ENCODE peak calls at places on chromosomes 11 and 22, in five cellular contexts. M, L, B, D and H are unnamed samples.

GRCh38 chr11:12773591-12773990 is 99.4 kb downstream of the TEAD1 start:
- DNase-seq in M (no peak), L (no peak), B (no peak), D (no peak), H (no peak)

GRCh38 chr11:109680127-109680526 is 258.1 kb downstream of the C11orf87 start:
- DNase-seq in M (no peak), L (no peak), B (no peak), D (no peak), H (no peak)

GRCh38 chr11:127117231-127117671 is 116.7 kb upstream of the KIRREL3 start:
- DNase-seq in M (no peak), L (no peak), B (no peak), D (no peak), H (no peak)

GRCh38 chr11:42901084-42901483 is 410.7 kb upstream of the API5 start:
- DNase-seq in M (no peak), L (no peak), B (no peak), D (no peak), H (no peak)

GRCh38 chr11:117121176-117121575 is 22.9 kb upstream of the PAFAH1B2 start:
- DNase-seq in M (no peak), L (no peak), B (no peak), D (no peak), H (no peak)

GRCh38 chr11:64378335-64378884 is 19.4 kb downstream of the RPS6KA4 start:
- DNase-seq in M (no peak), L (no peak), B (no peak), D (no peak), H (no peak)

GRCh38 chr11:1181420-1181819 is 23.7 kb downstream of the MUC5AC start:
- DNase-seq in M (no peak), L (no peak), B (no peak), D (no peak), H (no peak)

GRCh38 chr22:29737251-29738117 is 17.7 kb downstream of the CABP7 start:
- DNase-seq in M (no peak), L (no peak), B (no peak), D (no peak), H (no peak)

GRCh38 chr22:49727191-49727880 is 100.3 kb downstream of the BRD1 start:
- DNase-seq in M (no peak), L (no peak), B (no peak), D (no peak), H (no peak)

GRCh38 chr11:74971424-74971823 is 17.3 kb upstream of the NEU3 start:
- DNase-seq in M (no peak), L (no peak), B (no peak), D (no peak), H (no peak)

GRCh38 chr11:30917859-30918478 is 331.8 kb upstream of the MPPED2 start:
- DNase-seq in M (no peak), L (no peak), B (peak; percentile 35), D (peak; percentile 40), H (peak; percentile 82)

GRCh38 chr11:120698918-120699317 is 187.4 kb downstream of the GRIK4 start:
- DNase-seq in M (no peak), L (no peak), B (no peak), D (no peak), H (no peak)

GRCh38 chr11:1218256-1218787 is 4.5 kb upstream of the MUC5B start:
- DNase-seq in M (no peak), L (no peak), B (no peak), D (no peak), H (no peak)

GRCh38 chr11:22774716-22775115 is 54.9 kb downstream of the SVIP start:
- DNase-seq in M (no peak), L (no peak), B (no peak), D (no peak), H (no peak)

GRCh38 chr22:38240734-38241252 is 32.0 kb downstream of the TMEM184B start:
- DNase-seq in M (no peak), L (peak; percentile 46), B (peak; percentile 29), D (no peak), H (peak; percentile 86)

GRCh38 chr11:127628463-127628785 is 627.9 kb upstream of the KIRREL3 start:
- DNase-seq in M (no peak), L (no peak), B (no peak), D (no peak), H (no peak)

GRCh38 chr11:34976496-34976895 is 60.1 kb downstream of the PDHX start:
- DNase-seq in M (no peak), L (no peak), B (no peak), D (no peak), H (no peak)

GRCh38 chr11:34975482-34975881 is 59.1 kb downstream of the PDHX start:
- DNase-seq in M (no peak), L (no peak), B (no peak), D (peak; percentile 2), H (no peak)

GRCh38 chr11:34972892-34973291 is 56.5 kb downstream of the PDHX start:
- DNase-seq in M (no peak), L (no peak), B (no peak), D (no peak), H (no peak)

GRCh38 chr11:34978236-34979191 is 62.1 kb downstream of the PDHX start:
- DNase-seq in M (no peak), L (no peak), B (no peak), D (no peak), H (peak; percentile 30)

DNA sequence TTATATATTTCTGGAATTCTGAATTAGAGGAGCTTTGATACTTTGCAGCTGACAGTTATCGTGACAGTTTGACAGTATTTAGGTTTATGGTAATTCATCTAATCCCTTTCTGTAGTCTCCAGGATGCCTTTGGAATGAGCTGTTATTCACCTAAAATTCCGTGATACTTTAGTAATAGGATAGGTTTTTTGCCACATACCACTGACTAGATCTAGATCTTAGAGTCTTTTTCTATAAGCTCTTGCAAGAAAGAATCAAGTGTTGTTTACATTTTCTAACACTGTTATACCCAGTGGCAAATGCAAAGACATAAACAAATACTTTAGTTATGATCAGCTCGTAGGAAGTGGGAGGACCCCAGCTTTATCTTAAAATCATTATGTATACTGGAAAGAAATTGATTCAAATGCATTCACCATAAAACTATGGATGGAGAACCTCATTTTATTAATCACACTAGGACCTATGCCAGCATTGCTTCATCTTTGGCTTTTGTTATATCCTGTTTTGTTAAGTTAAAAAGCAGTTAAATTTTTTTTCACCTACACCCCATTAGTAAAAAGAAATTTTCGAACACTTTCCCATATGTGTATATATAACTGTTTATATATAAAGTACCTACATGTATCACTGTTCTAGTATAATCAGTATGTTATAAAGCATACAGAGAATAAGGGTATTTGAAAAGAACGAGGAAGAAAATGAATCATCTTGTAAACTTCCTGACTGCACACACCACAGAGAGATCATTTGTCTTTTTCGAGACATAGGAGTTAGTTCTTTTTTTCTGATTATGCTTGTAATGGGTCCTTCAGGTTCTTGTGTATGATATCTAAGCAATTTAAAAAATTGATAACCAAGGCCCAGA is 60.9 kb downstream of the PDHX start:
- DNase-seq in M (no peak), L (no peak), B (no peak), D (no peak), H (no peak)
- TF ChIP-seq CREB1 in M (no peak), L (no peak), B (no peak), D (no peak), H (no peak)

GRCh38 chr11:96055706-96056387 is 131.9 kb upstream of the MTMR2 start:
- DNase-seq in M (no peak), L (no peak), B (no peak), D (peak; percentile 7), H (no peak)

GRCh38 chr11:96054870-96055705 is 131.2 kb upstream of the MTMR2 start:
- DNase-seq in M (no peak), L (no peak), B (peak; percentile 29), D (peak; percentile 44), H (peak; percentile 59)

GRCh38 chr11:96051820-96052219 is 127.9 kb upstream of the MTMR2 start:
- DNase-seq in M (peak; percentile 73), L (no peak), B (no peak), D (no peak), H (no peak)

GRCh38 chr11:96050435-96051182 is 126.7 kb upstream of the MTMR2 start:
- DNase-seq in M (no peak), L (no peak), B (no peak), D (peak; percentile 76), H (no peak)

DNA sequence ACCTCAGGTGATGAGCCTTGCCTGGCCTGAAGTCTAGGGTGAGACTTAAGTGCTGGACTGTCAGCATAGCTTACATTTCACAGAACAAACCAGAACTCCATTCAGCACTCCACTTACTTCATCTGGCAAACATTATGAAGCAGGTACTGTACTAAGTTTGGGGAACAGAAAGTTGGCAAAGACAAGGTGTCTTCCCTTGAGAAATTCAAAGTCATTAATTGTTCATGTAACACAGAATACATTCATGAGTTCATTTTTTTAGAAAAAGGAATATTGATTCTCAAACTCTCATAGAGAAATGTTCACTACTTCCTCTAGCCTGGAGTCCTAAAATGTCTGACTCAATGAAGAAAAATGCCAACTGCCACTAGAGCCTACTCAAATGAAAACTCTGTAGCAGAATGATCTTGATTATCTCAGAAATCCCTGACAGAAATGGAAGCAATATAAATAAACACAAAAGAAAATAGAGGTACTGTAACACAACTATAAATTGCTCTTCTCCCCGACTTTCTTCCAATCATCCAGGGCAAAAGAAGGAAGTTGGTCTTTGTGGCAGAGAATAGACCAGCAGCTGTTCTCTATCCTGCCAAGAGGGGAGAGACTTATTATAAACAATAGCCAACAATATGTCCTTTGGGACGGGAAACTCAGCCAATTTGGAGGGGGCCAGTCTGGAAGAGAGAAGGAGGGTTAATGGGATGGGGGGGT is 129.2 kb upstream of the MTMR2 start:
- DNase-seq in M (peak; percentile 53), L (no peak), B (no peak), D (no peak), H (no peak)
- H2AFZ ChIP-seq in M (no peak overlapping the region), L (no peak overlapping the region), B (no peak overlapping the region), D (no peak overlapping the region), H (no peak overlapping the region)

GRCh38 chr11:114082767-114083181 is 23.3 kb downstream of the ZBTB16 start:
- DNase-seq in M (no peak), L (no peak), B (peak; percentile 81), D (no peak), H (no peak)
- TF ChIP-seq POLR2AphosphoS5 in M (no peak), L (no peak), B (peak; percentile 91), D (no peak), H (no peak)

GRCh38 chr11:134124660-134125451 is 56.0 kb downstream of the JAM3 start:
- DNase-seq in M (no peak), L (no peak), B (no peak), D (no peak), H (peak; percentile 81)
- TF ChIP-seq CREB1 in M (no peak), L (no peak), B (no peak), D (no peak), H (no peak)

GRCh38 chr11:10309163-10310093 is 4.6 kb downstream of the ADM start:
- DNase-seq in M (no peak), L (no peak), B (peak; percentile 41), D (peak; percentile 74), H (peak; percentile 32)
- H2AFZ ChIP-seq in M (no peak overlapping the region), L (no peak overlapping the region), B (no peak overlapping the region), D (no peak overlapping the region), H (no peak overlapping the region)

DNA sequence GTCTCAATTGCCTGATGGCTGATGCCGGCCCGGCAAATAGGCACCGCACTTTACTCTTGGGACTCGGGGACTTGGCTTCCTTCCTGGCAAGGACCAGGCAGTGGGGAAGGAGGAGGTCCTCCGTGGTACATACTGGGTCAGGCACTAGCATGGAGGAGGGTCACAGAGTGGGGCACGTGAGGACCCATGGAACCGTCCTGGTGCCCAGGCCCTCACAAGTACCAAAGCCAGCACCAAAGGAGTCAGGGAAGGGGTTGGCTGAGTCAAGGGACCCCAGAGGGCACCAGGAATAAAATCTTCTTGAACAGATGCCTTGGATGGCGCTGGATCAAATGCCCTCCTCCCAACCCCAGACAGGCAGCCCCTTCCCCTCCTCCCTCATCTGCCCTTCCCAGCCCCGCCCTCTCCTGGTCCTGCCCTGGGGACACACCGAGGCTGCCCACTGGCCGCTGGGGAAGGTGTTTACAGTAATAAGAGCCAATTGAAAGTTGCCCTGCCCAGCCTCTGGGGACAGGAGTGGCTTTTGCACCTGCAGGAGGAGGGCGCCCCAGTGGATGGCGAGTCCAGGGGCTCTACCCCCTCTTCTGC is 5.6 kb upstream of the CARNS1 start:
- DNase-seq in M (no peak), L (peak; percentile 56), B (peak; percentile 31), D (peak; percentile 61), H (peak; percentile 94)
- TF ChIP-seq POLR2AphosphoS5 in M (no peak), L (no peak), B (no peak), D (no peak), H (peak; percentile 45)